ENCODE peak calls at places on chromosomes 4 and X, in eight cellular contexts. V, C, U, O, P, Z, J and E are unnamed samples.

GRCh38 chr4:68162196-68162595 is 32.5 kb upstream of the TMPRSS11F start:
- DNase-seq in V (no peak), C (no peak), U (no peak), O (no peak), P (no peak), Z (no peak), J (no peak), E (no peak)

GRCh38 chr4:7144374-7145290 is 47.7 kb upstream of the SORCS2 start:
- DNase-seq in V (no peak), C (no peak), U (no peak), O (no peak), P (no peak), Z (no peak), J (peak), E (peak)

GRCh38 chr4:108426493-108426892 is 193.9 kb upstream of the RPL34 start:
- DNase-seq in V (no peak), C (no peak), U (no peak), O (no peak), P (no peak), Z (no peak), J (peak), E (peak)

GRCh38 chr4:100981447-100982204 is 365.7 kb downstream of the PPP3CA start:
- DNase-seq in V (no peak), C (no peak), U (no peak), O (no peak), P (no peak), Z (no peak), J (peak), E (peak)

GRCh38 chr4:53830511-53830910 is 233.9 kb downstream of the CHIC2 start:
- DNase-seq in V (no peak), C (no peak), U (no peak), O (no peak), P (no peak), Z (no peak), J (no peak), E (no peak)

GRCh38 chr4:182699825-182700224 is 217.4 kb downstream of the DCTD start:
- DNase-seq in V (no peak), C (no peak), U (no peak), O (no peak), P (no peak), Z (no peak), J (no peak), E (peak)

GRCh38 chr4:128287159-128287870 is at the start of gene PGRMC2:
- DNase-seq in V (peak), C (no peak), U (peak), O (peak), P (no peak), Z (no peak), J (peak), E (peak)

GRCh38 chr4:101994247-101994775 is 203.8 kb downstream of the BANK1 start:
- DNase-seq in V (no peak), C (no peak), U (no peak), O (no peak), P (no peak), Z (no peak), J (no peak), E (no peak)

GRCh38 chrX:38375888-38376287 is 23.5 kb downstream of the OTC start:
- DNase-seq in V (no peak), C (no peak), U (no peak), O (no peak), P (no peak), Z (no peak), J (no peak), E (peak)

GRCh38 chr4:78704981-78705757 is 71.0 kb upstream of the BMP2K start:
- DNase-seq in V (no peak), C (no peak), U (no peak), O (no peak), P (no peak), Z (no peak), J (peak), E (peak)

GRCh38 chr4:96347582-96347981 is 507.7 kb downstream of the PDHA2 start:
- DNase-seq in V (no peak), C (no peak), U (no peak), O (no peak), P (no peak), Z (no peak), J (no peak), E (no peak)

GRCh38 chr4:56976283-56976877 is 1.0 kb downstream of the NOA1 start:
- DNase-seq in V (no peak), C (no peak), U (no peak), O (no peak), P (peak), Z (no peak), J (peak), E (no peak)

GRCh38 chr4:8229341-8229975 is 30.4 kb downstream of the SH3TC1 start:
- DNase-seq in V (no peak), C (no peak), U (no peak), O (no peak), P (no peak), Z (no peak), J (no peak), E (no peak)

GRCh38 chr4:6509587-6509986 is 37.2 kb upstream of the PPP2R2C start:
- DNase-seq in V (peak), C (no peak), U (no peak), O (peak), P (no peak), Z (no peak), J (no peak), E (no peak)

GRCh38 chrX:2145672-2146412 is 354.9 kb downstream of the DHRSX start:
- DNase-seq in V (no peak), C (no peak), U (no peak), O (no peak), P (no peak), Z (no peak), J (peak), E (no peak)

GRCh38 chr4:153383131-153383530 is 38.6 kb downstream of the MND1 start:
- DNase-seq in V (no peak), C (no peak), U (no peak), O (no peak), P (no peak), Z (no peak), J (peak), E (no peak)

GRCh38 chr4:87088188-87088587 is 132.2 kb downstream of the KLHL8 start:
- DNase-seq in V (no peak), C (no peak), U (no peak), O (no peak), P (no peak), Z (no peak), J (no peak), E (no peak)

GRCh38 chr4:150082241-150082640 is 4.0 kb downstream of the DCLK2 start:
- DNase-seq in V (no peak), C (no peak), U (no peak), O (no peak), P (no peak), Z (no peak), J (no peak), E (no peak)

GRCh38 chrX:151476597-151476996 is 79.6 kb downstream of the VMA21 start:
- DNase-seq in V (no peak), C (no peak), U (no peak), O (no peak), P (no peak), Z (no peak), J (peak), E (no peak)